ENCODE peak calls at places on chromosomes 11 and 22, in ten cellular contexts. V, W, H, L, F, K, X, G, T and Q are unnamed samples.

GRCh38 chr11:20873054-20873453 is 203.7 kb downstream of the NELL1 start:
- DNase-seq in K (no peak), V (no peak), H (no peak), F (no peak), W (no peak), X (no peak), L (no peak), T (no peak), G (no peak), Q (no peak)

GRCh38 chr22:31611065-31611760 is 50.8 kb downstream of the PISD start:
- DNase-seq in X (no peak), F (no peak), K (peak), L (peak), T (no peak), V (no peak), G (no peak), H (no peak), W (no peak), Q (no peak)

GRCh38 chr22:31821572-31821971 is 67.8 kb downstream of the DEPDC5 start:
- DNase-seq in L (no peak), F (no peak), G (no peak), W (no peak), X (no peak), V (no peak), K (no peak), H (no peak), T (no peak), Q (no peak)

GRCh38 chr11:71251761-71252433 is 480 bp downstream of the SHANK2 start:
- DNase-seq in W (no peak), V (no peak), X (no peak), K (no peak), H (no peak), L (peak), F (no peak), T (no peak), G (no peak), Q (no peak)

GRCh38 chr22:41147722-41148121 is 55.3 kb downstream of the EP300 start:
- DNase-seq in V (no peak), G (no peak), L (no peak), K (no peak), W (no peak), F (no peak), H (no peak), X (no peak), T (no peak), Q (no peak)

GRCh38 chr11:86459682-86460460 is 85.2 kb downstream of the CCDC81 start:
- DNase-seq in V (no peak), T (no peak), H (peak), L (peak), X (peak), K (no peak), G (no peak), F (no peak), W (no peak), Q (peak)

GRCh38 chr22:36356708-36357694 is 30.8 kb downstream of the MYH9 start:
- DNase-seq in G (peak), T (peak), L (no peak), X (no peak), H (no peak), V (peak), F (no peak), W (no peak), K (no peak), Q (no peak)

GRCh38 chr11:107017433-107018227 is 646 bp downstream of the GUCY1A2 start:
- DNase-seq in G (no peak), H (no peak), X (peak), V (no peak), F (peak), W (no peak), K (peak), T (peak), L (peak), Q (no peak)

GRCh38 chr11:20089796-20090653 is 70.2 kb downstream of the DBX1 start:
- DNase-seq in L (no peak), V (no peak), T (no peak), G (no peak), H (no peak), K (no peak), X (no peak), F (no peak), W (no peak), Q (no peak)

GRCh38 chr11:44366741-44367140 is 56.8 kb upstream of the ALX4 start:
- DNase-seq in X (no peak), T (no peak), V (no peak), F (peak), H (no peak), W (no peak), G (no peak), L (no peak), K (no peak), Q (no peak)

GRCh38 chr22:48143856-48144255 is 1381.4 kb downstream of the TBC1D22A start:
- DNase-seq in L (no peak), X (no peak), H (no peak), T (no peak), V (no peak), G (no peak), K (no peak), F (no peak), W (no peak), Q (no peak)

GRCh38 chr11:75338516-75339218 is 12.8 kb downstream of the ARRB1 start:
- DNase-seq in W (no peak), H (no peak), V (no peak), L (no peak), G (no peak), X (no peak), T (no peak), K (no peak), F (no peak), Q (no peak)

GRCh38 chr22:38751422-38752346 is 4.1 kb downstream of the SUN2 start:
- DNase-seq in W (peak), T (peak), F (no peak), X (no peak), G (peak), V (peak), H (no peak), K (peak), L (peak), Q (no peak)

GRCh38 chr22:46052331-46052771 is 75.4 kb upstream of the WNT7B start:
- DNase-seq in V (no peak), H (no peak), T (no peak), L (peak), X (no peak), K (no peak), W (no peak), F (no peak), G (no peak), Q (no peak)

GRCh38 chr11:44243086-44243485 is 66.9 kb downstream of the ALX4 start:
- DNase-seq in G (no peak), H (no peak), V (no peak), T (no peak), L (no peak), W (no peak), K (no peak), X (no peak), F (no peak), Q (no peak)

GRCh38 chr11:63623513-63624140 is 9.4 kb upstream of the PLAAT3 start:
- DNase-seq in F (no peak), X (no peak), W (no peak), V (no peak), L (no peak), K (no peak), G (no peak), T (no peak), H (no peak), Q (no peak)

GRCh38 chr22:31625661-31626426 is 36.2 kb downstream of the PISD start:
- DNase-seq in L (peak), H (no peak), T (no peak), X (peak), K (no peak), W (no peak), V (no peak), F (no peak), G (no peak), Q (no peak)

GRCh38 chr11:122422707-122423106 is 232.8 kb upstream of the UBASH3B start:
- DNase-seq in V (no peak), K (no peak), F (no peak), T (no peak), H (no peak), X (no peak), W (no peak), G (no peak), L (no peak), Q (no peak)

GRCh38 chr22:20186871-20187546 is 36.2 kb upstream of the CCDC188 start:
- DNase-seq in W (no peak), V (no peak), F (no peak), K (no peak), T (no peak), H (no peak), L (no peak), G (no peak), X (no peak), Q (no peak)

GRCh38 chr22:45683248-45683647 is 11.6 kb downstream of the ATXN10 start:
- DNase-seq in T (no peak), H (no peak), K (no peak), L (no peak), V (no peak), W (no peak), F (no peak), X (peak), G (no peak), Q (no peak)